ENCODE peak calls at places on chromosome 13, in nine cellular contexts. J, Y, K, E, A, R, V, T and D are unnamed samples.

GRCh38 chr13:79988573-79988972 is 352.4 kb downstream of the SPRY2 start:
- DNase-seq in A (peak), V (no peak), K (no peak), R (no peak), T (no peak), E (no peak), J (no peak), Y (no peak), D (no peak)

GRCh38 chr13:102401755-102402154 is at the start of gene FGF14:
- DNase-seq in Y (no peak), A (no peak), T (no peak), V (no peak), R (no peak), K (no peak), E (peak), J (no peak), D (no peak)

GRCh38 chr13:23159205-23159586 is 21.6 kb upstream of the SGCG start:
- DNase-seq in J (peak), T (peak), V (peak), A (no peak), Y (no peak), E (peak), R (no peak), K (no peak), D (no peak)

GRCh38 chr13:94656766-94657165 is 55.1 kb downstream of the GPR180 start:
- DNase-seq in K (no peak), R (no peak), J (peak), T (no peak), A (peak), Y (no peak), V (no peak), E (no peak), D (no peak)

GRCh38 chr13:73230714-73231113 is 171.9 kb downstream of the KLF5 start:
- DNase-seq in T (no peak), J (peak), R (no peak), E (no peak), A (no peak), V (no peak), Y (no peak), K (no peak), D (no peak)

GRCh38 chr13:36370108-36370429 is 23.9 kb upstream of the SPART start:
- DNase-seq in J (no peak), E (no peak), K (no peak), T (peak), Y (no peak), V (no peak), A (no peak), R (no peak), D (peak)

GRCh38 chr13:112605531-112605990 is 17.6 kb upstream of the TUBGCP3 start:
- DNase-seq in Y (no peak), K (no peak), R (no peak), J (no peak), V (no peak), E (no peak), T (no peak), A (no peak), D (no peak)

GRCh38 chr13:29935309-29935981 is 85.0 kb upstream of the UBL3 start:
- DNase-seq in V (no peak), E (no peak), T (no peak), K (no peak), R (no peak), Y (peak), J (peak), A (no peak), D (no peak)

GRCh38 chr13:44106231-44107152 is 226.8 kb downstream of the LACC1 start:
- DNase-seq in A (no peak), T (no peak), V (no peak), R (no peak), J (no peak), Y (no peak), E (no peak), K (no peak), D (no peak)

GRCh38 chr13:76696370-76696769 is 189.8 kb downstream of the KCTD12 start:
- DNase-seq in R (no peak), K (no peak), J (no peak), A (no peak), T (no peak), E (no peak), Y (no peak), V (no peak), D (no peak)

GRCh38 chr13:78940444-78940843 is 281.5 kb upstream of the OBI1 start:
- DNase-seq in R (no peak), T (no peak), E (no peak), V (no peak), A (no peak), Y (no peak), J (no peak), K (no peak), D (no peak)

GRCh38 chr13:109669234-109669612 is 117.2 kb downstream of the IRS2 start:
- DNase-seq in E (peak), Y (no peak), A (no peak), J (no peak), R (no peak), V (no peak), K (no peak), T (no peak), D (no peak)

GRCh38 chr13:22193070-22193469 is 522.2 kb downstream of the FGF9 start:
- DNase-seq in V (no peak), J (no peak), R (no peak), Y (no peak), A (no peak), E (no peak), K (no peak), T (no peak), D (no peak)

GRCh38 chr13:38630780-38631179 is 56.1 kb upstream of the FREM2 start:
- DNase-seq in T (no peak), J (no peak), Y (no peak), V (no peak), A (peak), K (no peak), E (no peak), R (no peak), D (no peak)

GRCh38 chr13:33204130-33204927 is 81.2 kb downstream of the STARD13 start:
- DNase-seq in Y (no peak), R (no peak), T (peak), K (no peak), E (no peak), A (peak), V (no peak), J (no peak), D (no peak)

GRCh38 chr13:67138937-67139336 is 91.2 kb downstream of the PCDH9 start:
- DNase-seq in R (no peak), T (no peak), A (no peak), E (no peak), K (no peak), V (no peak), Y (no peak), J (no peak), D (no peak)

GRCh38 chr13:26964278-26965057 is 203.9 kb upstream of the GPR12 start:
- DNase-seq in R (no peak), T (no peak), J (no peak), K (no peak), V (peak), A (peak), Y (no peak), E (no peak), D (no peak)

GRCh38 chr13:111506131-111506530 is 185.7 kb downstream of the TEX29 start:
- DNase-seq in E (no peak), A (no peak), R (no peak), K (no peak), J (no peak), T (no peak), V (no peak), Y (no peak), D (no peak)

GRCh38 chr13:95500136-95500718 is 52.3 kb upstream of the CLDN10 start:
- DNase-seq in A (no peak), R (no peak), K (no peak), E (no peak), J (no peak), V (no peak), Y (no peak), T (no peak), D (no peak)

GRCh38 chr13:24887759-24888158 is 123.8 kb downstream of the RNF17 start:
- DNase-seq in A (no peak), J (no peak), K (no peak), Y (no peak), R (no peak), V (no peak), T (no peak), E (no peak), D (no peak)

GRCh38 chr13:96768524-96768923 is 225.8 kb downstream of the OXGR1 start:
- DNase-seq in A (no peak), T (no peak), R (no peak), K (no peak), V (no peak), E (no peak), J (no peak), Y (no peak), D (no peak)

GRCh38 chr13:51177188-51177587 is 45.0 kb upstream of the FAM124A start:
- DNase-seq in R (no peak), V (no peak), J (no peak), Y (no peak), K (no peak), A (no peak), E (no peak), T (no peak), D (no peak)

GRCh38 chr13:47959468-47960088 is 41.5 kb downstream of the SUCLA2 start:
- DNase-seq in E (no peak), R (no peak), J (no peak), V (no peak), Y (no peak), A (no peak), K (no peak), T (no peak), D (no peak)

GRCh38 chr13:41494202-41494601 is 36.9 kb downstream of the RGCC start:
- DNase-seq in Y (no peak), J (no peak), V (no peak), T (peak), K (no peak), R (no peak), E (no peak), A (no peak), D (no peak)

GRCh38 chr13:85666356-85666755 is 132.9 kb downstream of the SLITRK6 start:
- DNase-seq in R (no peak), A (no peak), J (no peak), V (no peak), Y (no peak), T (no peak), K (no peak), E (peak), D (no peak)